ENCODE peak calls at places on chromosomes 11 and 22, in five cellular contexts. J is GM18507; P is activated CD4-positive, alpha-beta T cell treated with anti-CD3 and anti-CD28 coated beads for 1 hour; I is DMS 273 treated with DMSO at 0.1 percent for 48 hours; W is GM12865. S is an unnamed sample.

GRCh38 chr11:59173964-59174663 is 2.2 kb downstream of the DTX4 start:
- DNase-seq in I (no peak), J (no peak), W (peak; percentile 68), P (no peak), S (no peak)

GRCh38 chr22:50604256-50604580 is 3.6 kb downstream of the MAPK8IP2 start:
- DNase-seq in P (no peak), J (no peak), W (no peak), I (no peak), S (no peak)

GRCh38 chr11:117199061-117199915 is at the start of gene TAGLN:
- DNase-seq in P (no peak), J (no peak), W (no peak), I (no peak), S (no peak)

GRCh38 chr11:9962722-9963121 is 298.8 kb downstream of the SWAP70 start:
- DNase-seq in W (peak; percentile 74), P (no peak), J (peak; percentile 23), I (no peak), S (peak; percentile 48)

GRCh38 chr11:96264364-96264763 is 78.6 kb downstream of the MAML2 start:
- DNase-seq in J (no peak), I (no peak), W (no peak), P (no peak), S (no peak)

GRCh38 chr11:10885703-10886363 is 28.0 kb upstream of the ZBED5 start:
- DNase-seq in I (no peak), P (no peak), J (no peak), W (no peak), S (no peak)

GRCh38 chr11:129944696-129945095 is 49.3 kb upstream of the NFRKB start:
- DNase-seq in P (no peak), I (no peak), J (no peak), W (no peak), S (no peak)

GRCh38 chr22:33896801-33897620 is 23.3 kb downstream of the LARGE1 start:
- DNase-seq in I (no peak), J (no peak), W (peak; percentile 83), P (no peak), S (no peak)

GRCh38 chr11:87356428-87356827 is 318.7 kb downstream of the TMEM135 start:
- DNase-seq in I (no peak), W (no peak), J (no peak), P (no peak), S (no peak)